ENCODE peak calls at places on chromosomes 3 and 15, in six cellular contexts. J is HT1080; W is heart right ventricle; S is left cardiac atrium; F is activated T-cell treated with anti-CD3 and anti-CD28 coated beads, Interleukin-2, amount 50 U/mL, for 1 hour; O is Kasumi-1. Y is an unnamed sample.

GRCh38 chr3:117622130-117622841 is 912.7 kb downstream of the TUSC7 start:
- DNase-seq in S (no peak), F (no peak), J (peak), O (no peak), W (no peak), Y (no peak)

GRCh38 chr3:13069495-13069894 is 3.7 kb downstream of the IQSEC1 start:
- DNase-seq in W (no peak), O (peak), S (no peak), J (no peak), F (no peak), Y (no peak)

GRCh38 chr15:74394090-74394846 is 26.8 kb upstream of the CYP11A1 start:
- DNase-seq in W (no peak), F (no peak), J (no peak), O (no peak), S (no peak), Y (no peak)

GRCh38 chr3:181329024-181329423 is 339.5 kb upstream of the DNAJC19 start:
- DNase-seq in F (no peak), O (no peak), J (no peak), S (no peak), W (no peak), Y (no peak)

GRCh38 chr3:147406255-147407023 is at the start of gene ZIC4:
- DNase-seq in W (no peak), F (no peak), S (no peak), O (no peak), J (no peak), Y (no peak)

GRCh38 chr3:58044656-58045055 is 36.4 kb downstream of the FLNB start:
- DNase-seq in F (no peak), J (no peak), W (no peak), O (no peak), S (peak), Y (no peak)

GRCh38 chr3:189863031-189863430 is 231.8 kb downstream of the TP63 start:
- DNase-seq in O (no peak), W (peak), F (no peak), S (peak), J (no peak), Y (peak)

GRCh38 chr3:147008886-147009285 is 397.5 kb downstream of the ZIC4 start:
- DNase-seq in F (no peak), J (no peak), W (no peak), S (no peak), O (no peak), Y (no peak)

GRCh38 chr3:185824051-185824466 is 783 bp downstream of the IGF2BP2 start:
- DNase-seq in W (peak), J (no peak), F (peak), O (no peak), S (peak), Y (peak)

GRCh38 chr3:88057650-88058321 is 1.0 kb downstream of the CGGBP1 start:
- DNase-seq in J (no peak), S (no peak), W (no peak), O (peak), F (no peak), Y (no peak)

GRCh38 chr15:78365931-78366330 is 25.8 kb downstream of the CRABP1 start:
- DNase-seq in S (peak), J (no peak), F (no peak), O (no peak), W (peak), Y (no peak)

GRCh38 chr3:100426029-100426682 is 24.8 kb downstream of the LNP1 start:
- DNase-seq in O (no peak), S (no peak), F (no peak), W (no peak), J (no peak), Y (peak)

GRCh38 chr15:39624806-39625205 is 43.9 kb downstream of the THBS1 start:
- DNase-seq in J (peak), F (peak), W (peak), S (peak), O (no peak), Y (peak)

GRCh38 chr3:4426782-4427344 is 40.2 kb downstream of the SUMF1 start:
- DNase-seq in S (no peak), F (no peak), O (no peak), W (no peak), J (peak), Y (no peak)

GRCh38 chr3:46576-46975 is 150.0 kb upstream of the CHL1 start:
- DNase-seq in W (no peak), O (no peak), F (no peak), J (no peak), S (no peak), Y (no peak)

GRCh38 chr15:35583863-35584528 is 38.0 kb upstream of the DPH6 start:
- DNase-seq in F (no peak), W (no peak), S (no peak), O (no peak), J (no peak), Y (no peak)

GRCh38 chr3:48847053-48847585 is 555 bp downstream of the PRKAR2A start:
- DNase-seq in S (peak), J (peak), F (peak), O (peak), W (peak), Y (peak)

GRCh38 chr3:184300377-184300717 is 1.3 kb downstream of the PSMD2 start:
- DNase-seq in J (peak), O (no peak), W (no peak), S (no peak), F (no peak), Y (no peak)

GRCh38 chr3:65930650-65931049 is 108.1 kb downstream of the MAGI1 start:
- DNase-seq in J (no peak), F (no peak), S (no peak), O (no peak), W (no peak), Y (no peak)

GRCh38 chr3:12222765-12223485 is 64.2 kb upstream of the TIMP4 start:
- DNase-seq in S (no peak), W (no peak), J (peak), O (no peak), F (no peak), Y (no peak)

GRCh38 chr15:69607101-69607500 is 154.5 kb downstream of the RPLP1 start:
- DNase-seq in J (peak), S (no peak), F (no peak), W (no peak), O (no peak), Y (peak)

GRCh38 chr3:56962200-56962599 is 98.3 kb upstream of the SPATA12 start:
- DNase-seq in W (no peak), J (no peak), S (no peak), F (no peak), O (no peak), Y (no peak)

GRCh38 chr3:46454209-46454595 is 10.5 kb downstream of the LTF start:
- DNase-seq in O (no peak), J (no peak), F (no peak), S (no peak), W (no peak), Y (no peak)

GRCh38 chr3:52200981-52201679 is 3.2 kb downstream of the ALAS1 start:
- DNase-seq in W (no peak), O (no peak), J (no peak), F (no peak), S (no peak), Y (no peak)

GRCh38 chr15:70615435-70616310 is 147.7 kb downstream of the UACA start:
- DNase-seq in J (no peak), O (no peak), W (no peak), F (no peak), S (no peak), Y (no peak)

GRCh38 chr3:185813691-185814215 is 11.1 kb downstream of the IGF2BP2 start:
- DNase-seq in J (peak), S (no peak), F (no peak), O (peak), W (no peak), Y (no peak)

GRCh38 chr3:157329541-157329940 is 107.1 kb upstream of the PTX3 start:
- DNase-seq in S (no peak), J (no peak), W (no peak), F (no peak), O (no peak), Y (no peak)

GRCh38 chr15:25862087-25862468 is 1.0 kb downstream of the ATP10A start:
- DNase-seq in F (no peak), O (no peak), W (no peak), S (no peak), J (no peak), Y (no peak)

GRCh38 chr3:196602673-196603072 is 34.2 kb downstream of the FBXO45 start:
- DNase-seq in J (no peak), O (no peak), F (no peak), S (no peak), W (no peak), Y (no peak)

GRCh38 chr3:150603888-150604319 is 783 bp downstream of the SELENOT start:
- DNase-seq in J (no peak), F (no peak), O (no peak), S (no peak), W (no peak), Y (no peak)

GRCh38 chr15:40242671-40243070 is 3.8 kb downstream of the PAK6 start:
- DNase-seq in W (no peak), S (no peak), J (no peak), O (no peak), F (no peak), Y (peak)

GRCh38 chr15:31251165-31251564 is 75.5 kb upstream of the KLF13 start:
- DNase-seq in W (no peak), S (no peak), J (no peak), O (no peak), F (no peak), Y (no peak)

GRCh38 chr15:89117790-89118189 is 29.5 kb downstream of the ABHD2 start:
- DNase-seq in O (no peak), J (no peak), S (no peak), W (no peak), F (no peak), Y (no peak)

GRCh38 chr3:19347701-19348100 is 199.4 kb downstream of the KCNH8 start:
- DNase-seq in W (no peak), O (no peak), F (no peak), S (no peak), J (no peak), Y (no peak)

GRCh38 chr15:65875458-65875857 is 6.2 kb downstream of the RAB11A start:
- DNase-seq in W (no peak), F (no peak), S (no peak), J (no peak), O (no peak), Y (no peak)

GRCh38 chr3:51340311-51340829 is 44.7 kb upstream of the MANF start:
- DNase-seq in W (no peak), J (peak), S (no peak), O (no peak), F (no peak), Y (no peak)